ENCODE peak calls at places on chromosomes 11 and 22, in seven cellular contexts. F is endothelial cell, O is memory B cell, M is nephron progenitor cell, E is retina, R is GM20000, B is BJ. S is an unnamed sample.

GRCh38 chr11:110160016-110160415 is 66.8 kb downstream of the ZC3H12C start:
- DNase-seq in F (no peak), B (no peak), E (no peak), R (no peak), M (no peak), O (no peak), S (no peak)

GRCh38 chr11:44208976-44209603 is 100.8 kb downstream of the ALX4 start:
- DNase-seq in B (no peak), O (no peak), M (no peak), R (no peak), F (no peak), E (peak), S (no peak)

GRCh38 chr11:134524201-134524600 is 112.2 kb upstream of the B3GAT1 start:
- DNase-seq in R (no peak), B (no peak), E (no peak), O (no peak), M (no peak), F (no peak), S (no peak)

GRCh38 chr11:441043-441417 is 781 bp downstream of the ANO9 start:
- DNase-seq in M (no peak), O (no peak), F (no peak), B (no peak), R (no peak), E (no peak), S (no peak)

GRCh38 chr22:46057206-46057605 is 80.2 kb upstream of the WNT7B start:
- DNase-seq in F (no peak), O (no peak), B (no peak), E (no peak), M (no peak), R (no peak), S (no peak)

GRCh38 chr22:35480627-35481565 is 59.7 kb upstream of the RASD2 start:
- DNase-seq in R (no peak), B (no peak), M (no peak), E (no peak), O (no peak), F (no peak), S (no peak)

GRCh38 chr11:23124996-23125395 is 264.7 kb upstream of the CCDC179 start:
- DNase-seq in E (no peak), M (no peak), R (no peak), F (no peak), B (no peak), O (no peak), S (no peak)

GRCh38 chr11:20599424-20600346 is at the start of gene SLC6A5:
- DNase-seq in R (peak), O (no peak), E (peak), B (no peak), M (peak), F (peak), S (no peak)

GRCh38 chr22:48084041-48084748 is 1321.7 kb downstream of the TBC1D22A start:
- DNase-seq in E (no peak), F (no peak), O (no peak), M (no peak), B (no peak), R (peak), S (no peak)

GRCh38 chr11:64544616-64545296 is 46.3 kb upstream of the SLC22A12 start:
- DNase-seq in E (no peak), F (no peak), O (no peak), B (no peak), R (no peak), M (no peak), S (no peak)

GRCh38 chr11:74453373-74453975 is 13.9 kb downstream of the KCNE3 start:
- DNase-seq in O (peak), M (peak), F (peak), R (peak), B (no peak), E (peak), S (peak)

GRCh38 chr22:32475428-32476010 is 908 bp downstream of the FBXO7 start:
- DNase-seq in E (no peak), B (no peak), O (peak), R (peak), M (peak), F (peak), S (peak)

GRCh38 chr11:67996622-67997459 is 7.1 kb downstream of the UNC93B1 start:
- DNase-seq in E (peak), M (peak), B (no peak), O (peak), R (no peak), F (peak), S (peak)

GRCh38 chr11:28767574-28767973 is 659.4 kb downstream of the METTL15 start:
- DNase-seq in E (no peak), F (no peak), B (peak), O (no peak), R (no peak), M (no peak), S (no peak)

GRCh38 chr11:58784995-58785394 is 53.3 kb upstream of the GLYAT start:
- DNase-seq in O (no peak), R (no peak), M (no peak), B (no peak), E (no peak), F (no peak), S (no peak)

GRCh38 chr11:125743681-125744080 is 2.4 kb upstream of the PATE1 start:
- DNase-seq in M (no peak), O (no peak), R (no peak), F (no peak), B (no peak), E (no peak), S (no peak)

GRCh38 chr22:20517422-20517821 is 10.0 kb downstream of the MED15 start:
- DNase-seq in F (no peak), B (no peak), O (no peak), R (no peak), E (no peak), M (no peak), S (no peak)